ENCODE peak calls at places on chromosomes 11 and 22, in six cellular contexts. I, H, G, L, Y and Q are unnamed samples.

GRCh38 chr11:46380340-46381045 is 976 bp upstream of the MDK start:
- DNase-seq in I (no peak), H (peak; percentile 99), G (no peak), L (peak; percentile 68), Y (peak; percentile 80), Q (no peak)

GRCh38 chr11:77351281-77351905 is 49.9 kb upstream of the GDPD4 start:
- DNase-seq in I (no peak), H (no peak), G (no peak), L (no peak), Y (no peak), Q (no peak)

GRCh38 chr11:64327338-64327737 is 9.4 kb downstream of the PRDX5 start:
- DNase-seq in I (no peak), H (no peak), G (no peak), L (no peak), Y (no peak), Q (no peak)

GRCh38 chr11:120514541-120515121 is 3.1 kb downstream of the GRIK4 start:
- DNase-seq in I (no peak), H (peak; percentile 30), G (no peak), L (no peak), Y (no peak), Q (no peak)

GRCh38 chr22:36874309-36874696 is 13.5 kb downstream of the NCF4 start:
- DNase-seq in I (no peak), H (no peak), G (no peak), L (no peak), Y (no peak), Q (no peak)

GRCh38 chr11:82176365-82176764 is 557.3 kb downstream of the FAM181B start:
- DNase-seq in I (peak; percentile 62), H (no peak), G (no peak), L (no peak), Y (no peak), Q (no peak)

GRCh38 chr22:17370036-17370765 is 941 bp downstream of the CECR2 start:
- DNase-seq in I (no peak), H (peak; percentile 77), G (no peak), L (no peak), Y (peak; percentile 69), Q (no peak)

GRCh38 chr11:111938687-111939160 is 1.6 kb downstream of the DIXDC1 start:
- DNase-seq in I (no peak), H (peak; percentile 43), G (no peak), L (peak; percentile 23), Y (peak; percentile 14), Q (no peak)

GRCh38 chr22:44165286-44165874 is 15.3 kb upstream of the PARVG start:
- DNase-seq in I (no peak), H (no peak), G (no peak), L (no peak), Y (no peak), Q (no peak)